ENCODE peak calls at places on chromosome 16, in five cellular contexts. U is SK-N-DZ, Q is NCI-H226, P is RCC 7860, Y is non-pigmented ciliary epithelial cell. C is an unnamed sample.

GRCh38 chr16:3086596-3087242 is 12.4 kb downstream of the ZSCAN10 start:
- DNase-seq in P (no peak), U (no peak), Q (no peak), Y (no peak), C (no peak)

GRCh38 chr16:50210266-50211038 is 55.9 kb upstream of the ADCY7 start:
- DNase-seq in U (peak; percentile 61), Y (no peak), Q (peak; percentile 65), P (peak; percentile 58), C (no peak)

GRCh38 chr16:73058221-73058615 is 10.3 kb upstream of the ZFHX3 start:
- DNase-seq in Y (no peak), P (peak; percentile 33), U (no peak), Q (peak; percentile 26), C (no peak)

GRCh38 chr16:66261826-66262225 is 104.7 kb upstream of the CDH5 start:
- DNase-seq in Y (no peak), Q (no peak), P (no peak), U (no peak), C (no peak)

GRCh38 chr16:19228057-19228456 is 57.5 kb upstream of the CLEC19A start:
- DNase-seq in P (no peak), U (no peak), Y (no peak), Q (peak; percentile 68), C (no peak)

GRCh38 chr16:56776562-56776961 is 46.6 kb downstream of the NUP93 start:
- DNase-seq in P (no peak), Q (no peak), U (no peak), Y (no peak), C (no peak)

GRCh38 chr16:9316615-9317014 is 225.2 kb downstream of the HAPSTR1 start:
- DNase-seq in Q (no peak), P (no peak), Y (no peak), U (no peak), C (no peak)

GRCh38 chr16:79997257-79997656 is 396.7 kb upstream of the MAF start:
- DNase-seq in U (no peak), P (no peak), Q (no peak), Y (no peak), C (no peak)

GRCh38 chr16:637081-638018 is 1.2 kb upstream of the METTL26 start:
- DNase-seq in U (peak; percentile 78), P (no peak), Q (no peak), Y (no peak), C (no peak)

GRCh38 chr16:55401036-55401435 is 77.0 kb downstream of the IRX6 start:
- DNase-seq in U (no peak), P (no peak), Y (no peak), Q (no peak), C (no peak)

GRCh38 chr16:54473201-54473993 is 186.8 kb upstream of the IRX3 start:
- DNase-seq in U (no peak), Q (no peak), Y (no peak), P (no peak), C (no peak)

GRCh38 chr16:30948956-30949654 is at the start of gene ORAI3:
- DNase-seq in Q (peak; percentile 77), U (peak; percentile 46), Y (no peak), P (peak; percentile 36), C (no peak)

GRCh38 chr16:17723735-17724134 is 253.0 kb upstream of the XYLT1 start:
- DNase-seq in Y (no peak), P (no peak), Q (no peak), U (no peak), C (no peak)

GRCh38 chr16:3637371-3637923 is 17.0 kb upstream of the DNASE1 start:
- DNase-seq in P (no peak), Y (no peak), U (peak; percentile 68), Q (no peak), C (no peak)

GRCh38 chr16:53249331-53249730 is 184.9 kb upstream of the RBL2 start:
- DNase-seq in Y (no peak), U (no peak), P (no peak), Q (no peak), C (no peak)

GRCh38 chr16:73546351-73546845 is 498.5 kb upstream of the ZFHX3 start:
- DNase-seq in Q (no peak), U (peak; percentile 74), P (no peak), Y (no peak), C (no peak)

GRCh38 chr16:85480727-85481101 is 132.4 kb upstream of the GSE1 start:
- DNase-seq in Q (no peak), Y (no peak), P (no peak), U (no peak), C (no peak)

GRCh38 chr16:76653390-76654026 is 376.3 kb downstream of the CNTNAP4 start:
- DNase-seq in Q (no peak), U (peak; percentile 90), P (peak; percentile 27), Y (peak; percentile 18), C (no peak)

GRCh38 chr16:67801889-67802288 is 4.5 kb downstream of the RANBP10 start:
- DNase-seq in Y (no peak), U (no peak), P (no peak), Q (no peak), C (no peak)

GRCh38 chr16:7405166-7405565 is 72.5 kb downstream of the RBFOX1 start:
- DNase-seq in U (peak; percentile 78), Q (no peak), P (peak; percentile 6), Y (no peak), C (no peak)

GRCh38 chr16:74740795-74741304 is 33.8 kb downstream of the FA2H start:
- DNase-seq in P (peak; percentile 63), Y (no peak), Q (no peak), U (no peak), C (no peak)

GRCh38 chr16:50067290-50067853 is 1.6 kb downstream of the HEATR3 start:
- DNase-seq in Y (peak; percentile 31), P (peak; percentile 22), U (peak; percentile 48), Q (peak; percentile 4), C (no peak)

GRCh38 chr16:72927199-72928088 is 120.5 kb downstream of the ZFHX3 start:
- DNase-seq in U (no peak), Y (peak; percentile 56), P (peak; percentile 79), Q (peak; percentile 88), C (peak; percentile 69)

GRCh38 chr16:24037335-24037734 is 201.6 kb downstream of the PRKCB start:
- DNase-seq in U (no peak), Q (no peak), P (no peak), Y (no peak), C (no peak)

GRCh38 chr16:66549284-66550131 is at the start of gene TK2:
- DNase-seq in P (peak; percentile 24), Q (peak; percentile 29), Y (no peak), U (peak; percentile 71), C (no peak)

GRCh38 chr16:2835638-2836493 is 5.8 kb downstream of the ZG16B start:
- DNase-seq in Q (peak; percentile 99), P (peak; percentile 100), Y (peak; percentile 94), U (no peak), C (peak; percentile 98)

C was measured in HS-5.